ENCODE peak calls at places on chromosomes 2 and 18, in four cellular contexts. U, H, W and Z are unnamed samples.

GRCh38 chr2:64133828-64134227 is 10.4 kb downstream of the PELI1 start:
- DNase-seq in U (no peak), W (no peak), H (no peak), Z (no peak)

GRCh38 chr2:51846796-51847195 is 814.9 kb upstream of the NRXN1 start:
- DNase-seq in U (no peak), W (no peak), H (no peak), Z (no peak)

GRCh38 chr18:9712130-9712577 is 4.1 kb downstream of the RAB31 start:
- DNase-seq in W (no peak), U (no peak), H (no peak), Z (no peak)

GRCh38 chr2:45860136-45861106 is 208.9 kb downstream of the PRKCE start:
- DNase-seq in U (peak), H (no peak), W (no peak), Z (no peak)

GRCh38 chr2:45946023-45946422 is 294.5 kb downstream of the PRKCE start:
- DNase-seq in U (no peak), H (no peak), W (no peak), Z (no peak)

GRCh38 chr2:99821572-99822369 is 320.6 kb downstream of the AFF3 start:
- DNase-seq in W (no peak), H (no peak), U (no peak), Z (no peak)

GRCh38 chr18:715626-716025 is 3.2 kb upstream of the ENOSF1 start:
- DNase-seq in U (no peak), W (no peak), H (no peak), Z (no peak)

GRCh38 chr2:217907266-217907665 is 95.5 kb downstream of the TNS1 start:
- DNase-seq in H (no peak), W (no peak), U (no peak), Z (no peak)

GRCh38 chr2:84395819-84396218 is 63.3 kb downstream of the SUCLG1 start:
- DNase-seq in H (no peak), W (no peak), U (no peak), Z (no peak)

GRCh38 chr2:110773470-110773921 is 41.1 kb downstream of the ACOXL start:
- DNase-seq in U (peak), W (no peak), H (no peak), Z (no peak)

GRCh38 chr2:102186676-102187190 is at the start of gene IL1RL2:
- DNase-seq in U (no peak), W (no peak), H (no peak), Z (no peak)

GRCh38 chr18:67484458-67484857 is 32.1 kb downstream of the DSEL start:
- DNase-seq in W (no peak), U (peak), H (no peak), Z (no peak)

GRCh38 chr2:179096090-179096489 is 46.2 kb upstream of the CCDC141 start:
- DNase-seq in H (peak), W (no peak), U (no peak), Z (no peak)

GRCh38 chr2:62293490-62294212 is 97.7 kb downstream of the B3GNT2 start:
- DNase-seq in W (no peak), H (no peak), U (peak), Z (no peak)

GRCh38 chr2:20129320-20130274 is 78.2 kb upstream of the LAPTM4A start:
- DNase-seq in W (no peak), U (no peak), H (no peak), Z (no peak)

GRCh38 chr2:62071126-62071598 is 124.8 kb upstream of the B3GNT2 start:
- DNase-seq in W (no peak), H (no peak), U (no peak), Z (no peak)

GRCh38 chr2:44937688-44938240 is 3.7 kb upstream of the SIX3 start:
- DNase-seq in U (no peak), H (no peak), W (peak), Z (no peak)

GRCh38 chr2:85433511-85434089 is 15.1 kb downstream of the SH2D6 start:
- DNase-seq in U (no peak), H (no peak), W (no peak), Z (no peak)

GRCh38 chr2:23452853-23453420 is 68.0 kb downstream of the KLHL29 start:
- DNase-seq in H (peak), W (no peak), U (no peak), Z (no peak)

GRCh38 chr2:29420999-29421856 is 306.0 kb downstream of the CLIP4 start:
- DNase-seq in W (no peak), U (no peak), H (no peak), Z (no peak)

GRCh38 chr2:10165816-10166488 is 43.4 kb downstream of the RRM2 start:
- DNase-seq in W (no peak), H (no peak), U (no peak), Z (no peak)

GRCh38 chr2:33681333-33681732 is 82.2 kb upstream of the FAM98A start:
- DNase-seq in U (no peak), H (no peak), W (no peak), Z (no peak)

GRCh38 chr2:25692143-25692542 is 18.8 kb upstream of the DTNB start:
- DNase-seq in U (peak), H (no peak), W (no peak), Z (no peak)

GRCh38 chr18:25830787-25831186 is 259.6 kb downstream of the SS18 start:
- DNase-seq in H (no peak), W (no peak), U (peak), Z (no peak)

GRCh38 chr18:7562491-7562890 is 4.6 kb upstream of the PTPRM start:
- DNase-seq in H (no peak), U (no peak), W (no peak), Z (no peak)

GRCh38 chr2:7572460-7572859 is 655.2 kb downstream of the RNF144A start:
- DNase-seq in U (no peak), W (no peak), H (no peak), Z (no peak)

GRCh38 chr18:55665506-55665905 is 77.5 kb upstream of the TCF4 start:
- DNase-seq in U (no peak), H (no peak), W (no peak), Z (no peak)

GRCh38 chr2:114729025-114729424 is 286.6 kb downstream of the DPP10 start:
- DNase-seq in H (no peak), U (peak), W (no peak), Z (no peak)

GRCh38 chr18:44731866-44732555 is 51.3 kb downstream of the SETBP1 start:
- DNase-seq in H (no peak), W (no peak), U (no peak), Z (no peak)

GRCh38 chr2:191166111-191166755 is 15.4 kb upstream of the STAT4 start:
- DNase-seq in U (peak), W (no peak), H (no peak), Z (peak)

DNA sequence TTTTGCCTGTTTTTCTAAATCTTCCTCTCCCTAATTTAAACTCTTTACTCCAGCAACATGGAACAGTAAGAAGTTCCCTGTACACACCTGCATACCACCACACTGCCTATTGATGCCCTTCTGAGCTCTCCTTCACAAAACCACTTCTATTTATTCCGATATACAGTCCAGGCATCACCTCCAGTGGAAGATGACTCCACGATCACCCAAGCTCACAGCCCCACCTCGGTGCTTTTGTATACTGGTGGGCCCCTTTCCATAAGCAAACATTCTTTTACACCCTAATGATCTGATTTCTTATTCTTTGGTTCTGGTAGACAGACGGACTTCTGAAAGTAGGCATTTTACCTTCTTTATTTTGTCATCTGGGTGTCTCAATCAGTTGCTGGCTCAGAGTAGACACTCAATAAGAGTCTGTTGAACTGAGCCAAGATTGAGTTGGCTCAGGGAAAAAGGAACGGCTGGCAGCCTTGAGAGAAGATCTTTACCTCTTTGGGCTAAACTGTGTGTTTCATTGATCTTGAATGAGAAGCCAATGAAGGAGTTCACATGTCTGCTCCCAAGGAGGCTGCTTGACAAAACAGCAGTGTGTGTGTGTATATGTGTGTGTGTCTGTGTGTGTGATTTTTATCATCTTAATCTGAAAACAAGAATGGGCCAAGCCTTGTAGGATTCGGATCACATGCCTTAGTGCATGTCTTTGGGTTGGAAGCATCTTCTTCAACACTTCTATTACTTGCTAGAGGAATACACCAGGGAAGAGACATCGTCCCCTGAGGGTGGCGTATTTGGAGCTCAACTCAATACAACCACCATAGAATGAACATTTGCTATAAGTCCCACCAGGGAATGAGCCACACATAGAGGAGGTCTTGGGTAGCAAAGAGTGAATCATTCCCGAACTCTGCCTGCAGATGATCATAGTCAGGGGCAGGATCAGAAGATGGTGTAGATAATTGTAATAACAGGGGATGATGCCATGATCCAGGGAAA is 341.8 kb downstream of the CYRIA start:
- DNase-seq in H (no peak), W (no peak), U (no peak), Z (no peak)
- TF ChIP-seq TARDBP in H (no peak), W (no peak), U (no peak), Z (no peak)

GRCh38 chr2:233857511-233858118 is 3.3 kb upstream of the HJURP start:
- DNase-seq in U (no peak), W (peak), H (no peak), Z (peak)
- TF ChIP-seq TARDBP in U (no peak), W (no peak), H (no peak), Z (no peak)

DNA sequence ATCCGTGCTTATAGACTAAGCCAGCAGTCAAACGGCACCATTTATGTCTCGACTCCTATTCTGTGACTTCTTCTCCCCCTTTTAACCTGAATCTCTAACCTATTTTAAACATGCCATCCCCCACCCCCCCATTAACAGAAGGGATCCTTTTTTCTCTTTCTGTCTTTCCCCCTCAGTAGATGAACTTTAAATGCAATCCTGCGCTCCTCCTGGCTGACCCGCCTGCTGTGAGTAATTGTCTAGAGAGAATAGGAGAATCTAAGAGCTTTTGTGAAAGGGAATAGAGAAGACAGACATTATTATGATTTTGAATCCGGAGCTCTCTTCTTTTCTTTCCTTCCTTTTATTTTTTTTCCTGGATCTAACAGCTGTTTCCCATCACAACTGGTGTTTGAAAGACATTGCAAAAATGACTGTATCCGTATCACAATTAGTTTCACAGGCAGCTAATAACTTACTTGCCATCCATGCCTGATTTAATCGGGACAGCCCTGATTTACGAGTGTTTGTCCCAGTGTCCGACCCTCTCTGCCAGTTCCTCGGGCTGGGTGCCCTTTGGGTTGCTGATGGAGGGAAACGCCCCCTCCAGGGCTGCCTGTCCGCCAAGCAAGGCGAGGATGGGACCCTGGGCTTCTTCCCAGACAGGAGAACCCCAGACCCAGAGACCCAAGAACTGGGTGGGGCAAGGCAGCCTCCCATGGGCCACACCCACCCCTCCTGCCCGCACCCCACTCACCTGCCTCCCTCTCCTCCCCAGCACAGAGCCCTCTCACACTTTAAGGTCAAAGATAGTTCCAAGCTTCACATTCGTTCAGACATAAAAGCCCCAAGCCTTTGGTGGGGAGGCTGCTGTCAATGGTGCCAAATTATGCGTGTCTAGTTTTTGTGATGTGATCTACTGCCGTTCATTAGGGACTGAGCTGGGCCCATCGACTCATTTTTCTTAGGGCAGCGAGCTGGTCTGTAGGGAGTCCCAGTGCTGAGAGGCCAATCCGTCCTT is 231.8 kb downstream of the ZNF516 start:
- DNase-seq in U (no peak), H (no peak), W (no peak), Z (no peak)
- TF ChIP-seq TARDBP in U (no peak), H (no peak), W (no peak), Z (no peak)

GRCh38 chr2:73859721-73860586 is 31.2 kb downstream of the STAMBP start:
- DNase-seq in H (no peak), W (peak), U (peak), Z (no peak)

GRCh38 chr2:73852020-73852419 is 23.3 kb downstream of the STAMBP start:
- DNase-seq in U (no peak), H (no peak), W (peak), Z (no peak)

GRCh38 chr2:73855526-73855925 is 26.8 kb downstream of the STAMBP start:
- DNase-seq in W (no peak), U (no peak), H (no peak), Z (no peak)

GRCh38 chr2:73851274-73851673 is 22.5 kb downstream of the STAMBP start:
- DNase-seq in U (no peak), W (no peak), H (no peak), Z (peak)

DNA sequence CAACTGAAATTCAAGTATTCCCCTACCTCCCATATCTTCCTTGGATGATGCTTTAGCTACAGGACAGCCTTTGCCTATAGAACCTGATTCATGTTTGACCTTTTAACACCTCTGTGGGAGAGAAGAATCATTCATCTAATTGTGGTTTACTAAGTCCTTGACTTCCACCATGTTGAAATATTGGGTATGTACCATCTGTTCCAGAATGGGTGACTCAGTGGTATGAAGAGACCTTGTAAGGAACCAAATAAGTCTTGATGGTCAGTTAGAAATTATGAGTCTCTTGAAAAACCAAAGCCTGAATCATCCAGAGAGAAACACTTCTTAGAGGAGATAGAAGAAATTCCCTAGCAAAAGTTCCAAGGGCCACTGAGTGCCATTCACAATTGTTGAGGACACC is 27.5 kb downstream of the STAMBP start:
- DNase-seq in H (no peak), U (no peak), W (no peak), Z (no peak)
- TF ChIP-seq TARDBP in H (no peak), U (no peak), W (no peak), Z (no peak)

GRCh38 chr2:98730053-98730850 is 680 bp downstream of the MGAT4A start:
- DNase-seq in H (no peak), W (no peak), U (peak), Z (peak)
- TF ChIP-seq TARDBP in H (no peak), W (no peak), U (peak), Z (no peak)

GRCh38 chr2:68031546-68032160 is 31.2 kb downstream of the C1D start:
- DNase-seq in U (peak), H (peak), W (peak), Z (peak)
- TF ChIP-seq TARDBP in U (no peak), H (no peak), W (no peak), Z (no peak)

GRCh38 chr2:3024401-3024935 is 353.1 kb downstream of the EIPR1 start:
- DNase-seq in U (no peak), H (no peak), W (no peak), Z (no peak)
- TF ChIP-seq TARDBP in U (no peak), H (no peak), W (no peak), Z (no peak)